ENCODE peak calls at places on chromosome 10, in six cellular contexts. One of them, this sample, is unnamed. For H3K36me3, the result is how much of the 10 kb centered on the place peaks cover.

GRCh38 chr10:129605266-129605985 is 138.4 kb downstream of the MGMT start:
- DNase-seq in naive thymus-derived CD4-positive, alpha-beta T cell: no peak
- DNase-seq in neuronal stem cell: no peak
- DNase-seq in ovary: no peak
- DNase-seq in CD8-positive, alpha-beta T cell: no peak
- DNase-seq in small intestine: no peak
- DNase-seq in this sample: no peak

GRCh38 chr10:72087969-72088878 is at the start of gene SPOCK2:
- DNase-seq in small intestine: peak
- DNase-seq in ovary: no peak
- DNase-seq in CD8-positive, alpha-beta T cell: peak
- DNase-seq in neuronal stem cell: peak
- DNase-seq in naive thymus-derived CD4-positive, alpha-beta T cell: peak
- DNase-seq in this sample: no peak

GRCh38 chr10:123766761-123767160 is 100.6 kb downstream of the GPR26 start:
- DNase-seq in ovary: no peak
- DNase-seq in CD8-positive, alpha-beta T cell: no peak
- DNase-seq in naive thymus-derived CD4-positive, alpha-beta T cell: no peak
- DNase-seq in neuronal stem cell: no peak
- DNase-seq in small intestine: no peak
- DNase-seq in this sample: no peak

GRCh38 chr10:12566161-12567115 is 217.1 kb downstream of the CAMK1D start:
- DNase-seq in CD8-positive, alpha-beta T cell: no peak
- DNase-seq in neuronal stem cell: no peak
- DNase-seq in small intestine: no peak
- DNase-seq in ovary: no peak
- DNase-seq in naive thymus-derived CD4-positive, alpha-beta T cell: no peak
- DNase-seq in this sample: no peak

GRCh38 chr10:9957352-9957751 is 1060.3 kb upstream of the CELF2 start:
- DNase-seq in ovary: no peak
- DNase-seq in CD8-positive, alpha-beta T cell: no peak
- DNase-seq in neuronal stem cell: no peak
- DNase-seq in small intestine: no peak
- DNase-seq in naive thymus-derived CD4-positive, alpha-beta T cell: no peak
- DNase-seq in this sample: no peak

GRCh38 chr10:7401156-7401555 is 9.7 kb downstream of the SFMBT2 start:
- DNase-seq in neuronal stem cell: no peak
- DNase-seq in CD8-positive, alpha-beta T cell: no peak
- DNase-seq in naive thymus-derived CD4-positive, alpha-beta T cell: no peak
- DNase-seq in small intestine: no peak
- DNase-seq in ovary: no peak
- DNase-seq in this sample: no peak

GRCh38 chr10:13784067-13784466 is 197.3 kb downstream of the PRPF18 start:
- DNase-seq in naive thymus-derived CD4-positive, alpha-beta T cell: peak
- DNase-seq in neuronal stem cell: no peak
- DNase-seq in ovary: no peak
- DNase-seq in small intestine: peak
- DNase-seq in CD8-positive, alpha-beta T cell: peak
- DNase-seq in this sample: no peak

GRCh38 chr10:73999703-74000102 is 1.8 kb downstream of the VCL start:
- DNase-seq in CD8-positive, alpha-beta T cell: no peak
- DNase-seq in ovary: no peak
- DNase-seq in neuronal stem cell: no peak
- DNase-seq in small intestine: no peak
- DNase-seq in naive thymus-derived CD4-positive, alpha-beta T cell: no peak
- DNase-seq in this sample: no peak

GRCh38 chr10:129766611-129767550 is 197.2 kb downstream of the EBF3 start:
- DNase-seq in ovary: no peak
- DNase-seq in naive thymus-derived CD4-positive, alpha-beta T cell: no peak
- DNase-seq in neuronal stem cell: no peak
- DNase-seq in CD8-positive, alpha-beta T cell: no peak
- DNase-seq in small intestine: no peak
- DNase-seq in this sample: peak

GRCh38 chr10:24685958-24686540 is 37.6 kb downstream of the ARHGAP21 start:
- DNase-seq in neuronal stem cell: no peak
- DNase-seq in small intestine: no peak
- DNase-seq in CD8-positive, alpha-beta T cell: no peak
- DNase-seq in ovary: no peak
- DNase-seq in naive thymus-derived CD4-positive, alpha-beta T cell: no peak
- DNase-seq in this sample: no peak

GRCh38 chr10:13382759-13383753 is 35.0 kb upstream of the SEPHS1 start:
- DNase-seq in neuronal stem cell: no peak
- DNase-seq in small intestine: peak
- DNase-seq in CD8-positive, alpha-beta T cell: no peak
- DNase-seq in ovary: no peak
- DNase-seq in naive thymus-derived CD4-positive, alpha-beta T cell: no peak
- DNase-seq in this sample: no peak

GRCh38 chr10:127227663-127228062 is 31.3 kb upstream of the INSYN2A start:
- DNase-seq in naive thymus-derived CD4-positive, alpha-beta T cell: no peak
- DNase-seq in ovary: no peak
- DNase-seq in small intestine: peak
- DNase-seq in CD8-positive, alpha-beta T cell: no peak
- DNase-seq in neuronal stem cell: no peak
- DNase-seq in this sample: peak

GRCh38 chr10:123858039-123858740 is 33.4 kb downstream of the CPXM2 start:
- DNase-seq in neuronal stem cell: no peak
- DNase-seq in CD8-positive, alpha-beta T cell: no peak
- DNase-seq in ovary: no peak
- DNase-seq in naive thymus-derived CD4-positive, alpha-beta T cell: no peak
- DNase-seq in small intestine: peak
- DNase-seq in this sample: no peak

GRCh38 chr10:50322075-50322474 is 70.8 kb upstream of the ASAH2 start:
- DNase-seq in ovary: no peak
- DNase-seq in small intestine: peak
- DNase-seq in neuronal stem cell: no peak
- DNase-seq in CD8-positive, alpha-beta T cell: no peak
- DNase-seq in naive thymus-derived CD4-positive, alpha-beta T cell: no peak
- DNase-seq in this sample: no peak

GRCh38 chr10:27986831-27987230 is 12.0 kb downstream of the ODAD2 start:
- DNase-seq in small intestine: no peak
- DNase-seq in naive thymus-derived CD4-positive, alpha-beta T cell: no peak
- DNase-seq in neuronal stem cell: no peak
- DNase-seq in CD8-positive, alpha-beta T cell: no peak
- DNase-seq in ovary: no peak
- DNase-seq in this sample: no peak

GRCh38 chr10:13056461-13057077 is 43.4 kb upstream of the OPTN start:
- DNase-seq in naive thymus-derived CD4-positive, alpha-beta T cell: no peak
- DNase-seq in small intestine: peak
- DNase-seq in neuronal stem cell: no peak
- DNase-seq in CD8-positive, alpha-beta T cell: no peak
- DNase-seq in ovary: no peak
- DNase-seq in this sample: no peak

GRCh38 chr10:124221356-124222297 is 128.2 kb upstream of the CHST15 start:
- DNase-seq in ovary: no peak
- DNase-seq in naive thymus-derived CD4-positive, alpha-beta T cell: no peak
- DNase-seq in small intestine: no peak
- DNase-seq in CD8-positive, alpha-beta T cell: no peak
- DNase-seq in neuronal stem cell: no peak
- DNase-seq in this sample: no peak

GRCh38 chr10:72389022-72389421 is 34.3 kb upstream of the DNAJB12 start:
- DNase-seq in neuronal stem cell: no peak
- DNase-seq in naive thymus-derived CD4-positive, alpha-beta T cell: no peak
- DNase-seq in CD8-positive, alpha-beta T cell: no peak
- DNase-seq in small intestine: no peak
- DNase-seq in ovary: no peak
- DNase-seq in this sample: no peak

GRCh38 chr10:23047201-23048050 is 48.0 kb upstream of the MSRB2 start:
- DNase-seq in neuronal stem cell: no peak
- DNase-seq in ovary: no peak
- DNase-seq in small intestine: no peak
- DNase-seq in CD8-positive, alpha-beta T cell: no peak
- DNase-seq in naive thymus-derived CD4-positive, alpha-beta T cell: no peak
- DNase-seq in this sample: no peak

GRCh38 chr10:89274928-89275327 is 23.4 kb upstream of the LIPA start:
- DNase-seq in naive thymus-derived CD4-positive, alpha-beta T cell: no peak
- DNase-seq in ovary: no peak
- DNase-seq in small intestine: no peak
- DNase-seq in CD8-positive, alpha-beta T cell: no peak
- DNase-seq in neuronal stem cell: no peak
- DNase-seq in this sample: no peak

GRCh38 chr10:89273680-89274079 is 22.1 kb upstream of the LIPA start:
- DNase-seq in naive thymus-derived CD4-positive, alpha-beta T cell: no peak
- DNase-seq in CD8-positive, alpha-beta T cell: no peak
- DNase-seq in ovary: no peak
- DNase-seq in neuronal stem cell: no peak
- DNase-seq in small intestine: no peak
- DNase-seq in this sample: no peak

GRCh38 chr10:89271532-89271931 is 20.0 kb upstream of the LIPA start:
- DNase-seq in ovary: no peak
- DNase-seq in small intestine: no peak
- DNase-seq in CD8-positive, alpha-beta T cell: no peak
- DNase-seq in neuronal stem cell: no peak
- DNase-seq in naive thymus-derived CD4-positive, alpha-beta T cell: no peak
- DNase-seq in this sample: no peak

GRCh38 chr10:89278034-89278535 is 23.8 kb upstream of the IFIT2 start:
- DNase-seq in ovary: peak
- DNase-seq in small intestine: peak
- DNase-seq in naive thymus-derived CD4-positive, alpha-beta T cell: no peak
- DNase-seq in neuronal stem cell: no peak
- DNase-seq in CD8-positive, alpha-beta T cell: no peak
- DNase-seq in this sample: no peak

DNA sequence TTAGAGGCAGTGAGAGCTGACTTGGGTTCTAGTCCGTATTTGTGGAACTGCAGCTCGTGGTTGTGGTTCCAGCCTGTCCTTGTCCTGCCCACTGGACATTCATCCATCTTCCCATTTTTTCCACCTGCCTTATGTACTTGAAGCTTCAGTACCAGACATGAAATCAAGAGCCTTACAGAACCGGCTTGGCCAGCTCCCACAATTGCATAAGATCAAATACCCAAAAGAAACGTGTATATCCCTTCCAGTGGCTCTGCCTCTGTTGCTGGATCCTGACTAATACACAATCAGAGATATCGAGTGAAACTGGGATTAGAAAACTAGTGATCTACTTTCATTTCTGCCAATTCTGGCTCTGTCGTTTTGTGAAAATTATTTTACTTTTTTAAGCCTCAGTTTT is 23.8 kb upstream of the LIPA start:
- DNase-seq in naive thymus-derived CD4-positive, alpha-beta T cell: no peak
- DNase-seq in neuronal stem cell: no peak
- DNase-seq in CD8-positive, alpha-beta T cell: no peak
- DNase-seq in small intestine: no peak
- DNase-seq in ovary: no peak
- DNase-seq in this sample: no peak
- H3K4me3 ChIP-seq in naive thymus-derived CD4-positive, alpha-beta T cell: no peak
- H3K4me3 ChIP-seq in neuronal stem cell: no peak
- H3K4me3 ChIP-seq in CD8-positive, alpha-beta T cell: no peak
- H3K4me3 ChIP-seq in small intestine: no peak
- H3K4me3 ChIP-seq in ovary: no peak
- H3K4me3 ChIP-seq in this sample: no peak

GRCh38 chr10:98433371-98433770 is 13.4 kb downstream of the HPS1 start:
- DNase-seq in CD8-positive, alpha-beta T cell: no peak
- DNase-seq in ovary: no peak
- DNase-seq in naive thymus-derived CD4-positive, alpha-beta T cell: no peak
- DNase-seq in neuronal stem cell: no peak
- DNase-seq in small intestine: no peak
- DNase-seq in this sample: no peak

GRCh38 chr10:98433881-98434732 is 12.6 kb downstream of the HPS1 start:
- DNase-seq in naive thymus-derived CD4-positive, alpha-beta T cell: no peak
- DNase-seq in ovary: no peak
- DNase-seq in neuronal stem cell: no peak
- DNase-seq in small intestine: no peak
- DNase-seq in CD8-positive, alpha-beta T cell: no peak
- DNase-seq in this sample: no peak

GRCh38 chr10:98436704-98437103 is 10.0 kb downstream of the HPS1 start:
- DNase-seq in ovary: no peak
- DNase-seq in small intestine: no peak
- DNase-seq in naive thymus-derived CD4-positive, alpha-beta T cell: no peak
- DNase-seq in neuronal stem cell: no peak
- DNase-seq in CD8-positive, alpha-beta T cell: no peak
- DNase-seq in this sample: no peak

GRCh38 chr10:98432330-98432729 is 14.4 kb downstream of the HPS1 start:
- DNase-seq in neuronal stem cell: no peak
- DNase-seq in naive thymus-derived CD4-positive, alpha-beta T cell: no peak
- DNase-seq in CD8-positive, alpha-beta T cell: no peak
- DNase-seq in ovary: no peak
- DNase-seq in small intestine: no peak
- DNase-seq in this sample: no peak

DNA sequence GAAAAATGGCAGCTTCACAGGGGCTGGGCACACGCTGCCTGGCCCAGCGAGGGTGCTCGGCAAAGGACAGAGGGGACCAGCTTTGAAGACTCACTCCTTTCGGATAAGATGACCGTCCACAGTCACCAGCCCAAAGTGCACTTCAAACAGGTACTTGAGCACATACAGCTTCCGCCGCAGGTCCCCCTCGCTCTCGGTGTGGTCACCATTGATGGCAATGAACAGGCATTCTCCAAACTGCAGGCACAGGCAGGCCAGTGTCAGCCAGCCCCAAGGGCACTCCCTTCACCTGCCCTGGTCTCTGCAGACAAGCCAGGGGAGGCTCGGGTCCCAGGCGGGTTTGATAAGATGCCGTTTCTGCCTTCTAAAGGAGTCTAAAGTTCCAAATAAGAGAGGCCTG is 11.6 kb downstream of the HPS1 start:
- DNase-seq in small intestine: no peak
- DNase-seq in ovary: no peak
- DNase-seq in naive thymus-derived CD4-positive, alpha-beta T cell: no peak
- DNase-seq in CD8-positive, alpha-beta T cell: no peak
- DNase-seq in neuronal stem cell: no peak
- DNase-seq in this sample: no peak
- H3K36me3 ChIP-seq in small intestine: under half
- H3K36me3 ChIP-seq in ovary: under half
- H3K36me3 ChIP-seq in naive thymus-derived CD4-positive, alpha-beta T cell: under half
- H3K36me3 ChIP-seq in CD8-positive, alpha-beta T cell: half or more
- H3K36me3 ChIP-seq in neuronal stem cell: under half
- H3K36me3 ChIP-seq in this sample: half or more

DNA sequence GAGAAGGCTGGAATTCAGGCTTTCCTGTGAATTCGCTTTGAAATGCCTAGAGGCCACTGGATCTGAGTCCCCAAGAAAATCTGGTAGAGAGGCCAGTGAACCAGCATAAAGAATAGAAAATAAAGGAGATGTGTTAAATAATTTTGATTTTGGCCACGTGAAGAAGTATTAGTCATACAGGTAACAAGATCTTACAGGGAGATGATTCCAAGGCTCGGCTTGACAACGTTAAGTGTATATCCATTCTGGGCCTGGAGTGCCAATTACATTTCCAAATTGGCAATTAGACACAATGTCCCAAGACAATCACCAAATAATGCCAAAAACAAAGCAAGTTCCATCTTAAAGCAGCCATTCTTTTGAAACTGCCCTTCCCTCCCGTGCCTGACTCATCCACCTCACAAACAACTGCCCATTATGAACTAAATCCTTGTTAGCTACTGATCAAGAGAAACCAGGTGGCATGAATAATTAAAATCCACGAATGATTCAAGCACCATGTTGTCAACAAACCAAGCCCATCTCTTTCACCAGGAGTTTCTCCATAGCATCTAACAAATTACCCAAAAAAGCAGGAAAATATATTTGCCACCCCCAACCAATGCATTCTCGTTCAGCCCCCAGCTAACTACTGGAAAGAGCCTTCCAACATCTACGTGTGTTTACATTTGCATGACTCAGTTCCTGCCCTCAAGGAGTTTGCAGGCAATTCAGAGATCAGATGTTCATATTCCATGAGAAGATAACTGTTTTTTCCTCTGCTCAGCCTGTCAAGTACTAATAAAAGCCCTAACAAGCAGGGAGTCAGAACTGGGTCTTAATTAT is 8.5 kb downstream of the KCNMA1 start:
- DNase-seq in naive thymus-derived CD4-positive, alpha-beta T cell: no peak
- DNase-seq in ovary: no peak
- DNase-seq in neuronal stem cell: no peak
- DNase-seq in small intestine: no peak
- DNase-seq in CD8-positive, alpha-beta T cell: no peak
- DNase-seq in this sample: no peak
- H3K4me3 ChIP-seq in naive thymus-derived CD4-positive, alpha-beta T cell: no peak
- H3K4me3 ChIP-seq in ovary: no peak
- H3K4me3 ChIP-seq in neuronal stem cell: no peak
- H3K4me3 ChIP-seq in small intestine: no peak
- H3K4me3 ChIP-seq in CD8-positive, alpha-beta T cell: no peak
- H3K4me3 ChIP-seq in this sample: no peak

GRCh38 chr10:1011696-1012095 is 14.0 kb downstream of the IDI2 start:
- DNase-seq in small intestine: no peak
- DNase-seq in neuronal stem cell: no peak
- DNase-seq in CD8-positive, alpha-beta T cell: no peak
- DNase-seq in ovary: no peak
- DNase-seq in naive thymus-derived CD4-positive, alpha-beta T cell: no peak
- DNase-seq in this sample: no peak
- H3K36me3 ChIP-seq in small intestine: under half
- H3K36me3 ChIP-seq in neuronal stem cell: under half
- H3K36me3 ChIP-seq in CD8-positive, alpha-beta T cell: half or more
- H3K36me3 ChIP-seq in ovary: under half
- H3K36me3 ChIP-seq in naive thymus-derived CD4-positive, alpha-beta T cell: under half
- H3K36me3 ChIP-seq in this sample: under half

This sample was measured in right lobe of liver.